ENCODE peak calls at places on chromosomes 16 and 17, in ten cellular contexts. X, T, S, B, M, K, Z, D, G and R are unnamed samples.

GRCh38 chr17:7215652-7216139 is 3.9 kb downstream of the DLG4 start:
- DNase-seq in T (no peak), D (no peak), M (no peak), X (no peak), B (no peak), S (no peak), G (no peak), K (no peak), Z (no peak), R (no peak)

GRCh38 chr16:24689128-24689527 is 40.3 kb upstream of the TNRC6A start:
- DNase-seq in K (peak; percentile 41), S (no peak), G (no peak), M (no peak), X (no peak), T (no peak), B (peak; percentile 52), Z (peak; percentile 62), D (peak; percentile 57), R (no peak)

GRCh38 chr17:44065668-44066203 is 735 bp downstream of the LSM12 start:
- DNase-seq in Z (no peak), T (no peak), X (no peak), B (no peak), D (no peak), M (no peak), K (no peak), S (no peak), G (no peak), R (no peak)

GRCh38 chr17:82888583-82889495 is 49.0 kb upstream of the ZNF750 start:
- DNase-seq in G (no peak), M (no peak), T (no peak), S (no peak), Z (no peak), B (no peak), X (no peak), K (no peak), D (no peak), R (no peak)

GRCh38 chr17:37327341-37328090 is 48.3 kb upstream of the C17orf78 start:
- DNase-seq in G (no peak), K (no peak), D (no peak), B (no peak), S (peak; percentile 79), M (no peak), Z (peak; percentile 87), T (no peak), X (no peak), R (no peak)

GRCh38 chr17:72977768-72978417 is 114.6 kb downstream of the SLC39A11 start:
- DNase-seq in M (no peak), D (peak; percentile 83), K (no peak), B (no peak), G (no peak), T (no peak), X (no peak), S (peak; percentile 4), Z (peak; percentile 24), R (no peak)

GRCh38 chr16:12020007-12020406 is 43.5 kb downstream of the SNX29 start:
- DNase-seq in S (no peak), D (no peak), K (no peak), M (no peak), T (no peak), B (no peak), Z (no peak), X (no peak), G (no peak), R (no peak)

GRCh38 chr16:48323783-48324775 is 61.1 kb downstream of the SIAH1 start:
- DNase-seq in S (no peak), G (no peak), D (no peak), B (no peak), T (no peak), M (no peak), Z (peak; percentile 28), K (no peak), X (no peak), R (no peak)

GRCh38 chr16:18804540-18804939 is 3.2 kb upstream of the ARL6IP1 start:
- DNase-seq in Z (no peak), G (no peak), T (no peak), X (no peak), D (no peak), M (no peak), S (no peak), B (no peak), K (no peak), R (no peak)

GRCh38 chr16:70646260-70647241 is at the start of gene IL34:
- DNase-seq in X (peak; percentile 57), D (no peak), T (no peak), Z (peak; percentile 10), B (no peak), G (no peak), S (no peak), K (no peak), M (no peak), R (no peak)

GRCh38 chr17:49016775-49017463 is 19.7 kb downstream of the IGF2BP1 start:
- DNase-seq in M (no peak), T (no peak), Z (peak; percentile 55), G (no peak), X (no peak), K (peak; percentile 62), D (peak; percentile 76), B (no peak), S (no peak), R (peak; percentile 58)

GRCh38 chr17:49067163-49067562 is 65.4 kb upstream of the B4GALNT2 start:
- DNase-seq in Z (no peak), X (no peak), S (no peak), M (no peak), D (no peak), B (no peak), T (no peak), G (no peak), K (no peak), R (no peak)

DNA sequence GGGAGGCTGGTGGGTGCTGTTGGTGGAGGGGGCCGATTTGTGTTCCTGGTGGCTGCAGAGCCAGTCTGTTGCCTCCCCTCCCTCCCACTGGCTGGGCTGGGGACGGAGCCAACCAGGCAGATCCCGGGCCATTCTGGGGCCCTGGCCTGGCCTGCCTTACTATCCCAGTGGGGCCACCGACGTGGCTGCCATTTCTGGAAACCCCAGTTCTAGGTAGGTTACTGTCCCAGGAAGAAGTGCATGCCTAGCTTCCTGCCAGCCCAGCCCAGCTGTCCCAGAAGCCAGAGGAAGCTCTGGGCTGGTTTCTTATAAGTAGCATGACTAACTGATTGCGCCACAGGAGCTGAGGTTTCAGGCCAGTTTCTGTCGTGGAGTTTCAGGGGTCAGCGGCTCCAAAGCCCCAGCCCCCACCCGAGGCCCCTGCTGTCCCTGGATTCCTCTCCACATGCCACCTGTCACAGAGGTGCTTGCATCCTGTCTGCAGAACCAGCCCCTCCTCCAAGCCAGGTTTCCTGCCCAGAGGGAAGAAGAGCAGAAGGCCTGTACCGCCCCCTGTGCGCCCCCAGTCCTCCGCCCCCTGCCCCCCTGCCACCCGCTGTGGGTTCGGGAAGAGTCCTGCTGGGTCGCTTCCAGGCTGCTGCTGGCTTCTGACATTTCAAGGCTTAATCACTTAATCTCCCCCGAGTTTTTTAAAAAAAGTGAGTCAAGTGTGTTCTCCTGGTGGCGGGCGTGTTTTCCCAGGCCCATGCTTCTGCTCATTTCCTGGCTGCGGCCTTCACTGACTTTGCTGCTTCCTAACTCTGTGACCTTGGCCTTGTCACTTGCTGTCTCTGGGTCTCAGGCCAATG is 13.2 kb downstream of the IL4R start:
- DNase-seq in M (peak; percentile 76), D (peak; percentile 68), X (peak; percentile 46), S (peak; percentile 93), K (peak; percentile 94), G (no peak), T (no peak), Z (peak; percentile 97), B (peak; percentile 50), R (no peak)
- TF ChIP-seq CTCF in M (no peak), D (no peak), X (no peak), S (no peak), K (peak; percentile 21), G (no peak), T (no peak), Z (no peak), B (no peak), R (no peak)

DNA sequence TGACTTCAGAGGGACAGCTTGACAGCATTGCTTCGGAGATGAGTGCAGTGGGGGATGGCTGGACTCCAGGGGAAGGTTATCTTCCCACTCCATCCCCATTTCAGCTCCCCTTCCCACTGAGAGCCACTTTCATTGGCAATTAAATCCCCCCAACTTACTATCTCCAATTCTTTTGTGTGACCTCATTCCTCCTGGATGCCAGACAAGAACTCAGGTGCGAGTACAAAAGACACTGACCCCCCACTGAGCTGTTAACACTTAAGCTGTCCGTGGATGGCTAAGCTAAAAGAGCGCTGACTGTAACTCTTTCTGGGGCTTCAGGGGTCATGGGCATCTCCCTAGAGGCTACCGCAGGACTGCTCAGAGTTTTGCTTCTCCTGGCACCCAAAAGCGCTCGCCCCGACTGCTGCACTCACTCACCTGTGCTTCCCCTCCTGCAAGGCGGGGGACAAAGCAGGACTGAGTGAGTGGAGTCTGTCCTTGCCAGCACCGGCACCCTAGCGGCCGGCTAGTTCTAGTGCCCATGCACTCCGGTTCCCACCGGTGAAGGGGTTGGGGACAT is 44.8 kb upstream of the FBXO47 start:
- DNase-seq in T (no peak), G (no peak), Z (no peak), M (no peak), X (no peak), S (no peak), D (no peak), B (no peak), K (no peak), R (no peak)
- TF ChIP-seq CTCF in T (peak; percentile 50), G (no peak), Z (no peak), M (no peak), X (no peak), S (no peak), D (no peak), B (no peak), K (no peak), R (peak; percentile 48)

GRCh38 chr17:81040791-81041337 is 5.9 kb downstream of the BAIAP2 start:
- DNase-seq in K (no peak), M (no peak), S (no peak), D (no peak), G (no peak), B (peak; percentile 56), Z (peak; percentile 33), X (peak; percentile 49), T (no peak), R (no peak)
- TF ChIP-seq CTCF in K (no peak), M (no peak), S (peak; percentile 47), D (peak; percentile 93), G (peak; percentile 28), B (peak; percentile 49), Z (peak; percentile 53), X (no peak), T (peak; percentile 42), R (peak; percentile 67)

GRCh38 chr17:51733166-51733565 is 425.3 kb downstream of the CA10 start:
- DNase-seq in T (no peak), S (no peak), B (no peak), D (no peak), Z (no peak), X (no peak), K (no peak), G (no peak), M (no peak), R (no peak)

GRCh38 chr17:51739245-51739886 is 419.1 kb downstream of the CA10 start:
- DNase-seq in S (no peak), D (no peak), K (no peak), Z (no peak), T (no peak), B (no peak), M (no peak), G (no peak), X (no peak), R (no peak)

GRCh38 chr17:51731941-51732722 is 426.4 kb downstream of the CA10 start:
- DNase-seq in G (no peak), Z (no peak), K (no peak), T (no peak), D (no peak), B (no peak), M (no peak), S (no peak), X (no peak), R (no peak)

GRCh38 chr17:51734976-51735375 is 423.5 kb downstream of the CA10 start:
- DNase-seq in T (no peak), M (no peak), D (no peak), B (no peak), K (no peak), X (no peak), S (no peak), Z (no peak), G (no peak), R (no peak)

GRCh38 chr17:51734462-51734861 is 424.1 kb downstream of the CA10 start:
- DNase-seq in X (no peak), S (no peak), B (peak; percentile 58), M (no peak), Z (no peak), T (no peak), D (peak; percentile 12), K (no peak), G (no peak), R (no peak)
- TF ChIP-seq CTCF in X (no peak), S (peak; percentile 36), B (peak; percentile 71), M (peak; percentile 47), Z (peak; percentile 27), T (peak; percentile 57), D (peak; percentile 80), K (peak; percentile 33), G (peak; percentile 33), R (peak; percentile 67)